ENCODE peak calls at places on chromosomes 16 and 17, in nine cellular contexts. Y is right cardiac atrium, B is breast epithelium, Q is Peyer's patch, U is spleen, X is body of pancreas, E is ascending aorta, O is psoas muscle, J is fibroblast of lung. K is an unnamed sample. For H3K27me3 and H3K4me1, the result is how much of the 10 kb centered on the place peaks cover.

GRCh38 chr16:64878964-64879363 is 242.9 kb downstream of the CDH11 start:
- DNase-seq in B (no peak), J (no peak), Y (no peak), E (no peak), X (no peak), U (no peak), Q (no peak), O (no peak), K (no peak)

GRCh38 chr16:69503244-69503643 is 62.5 kb upstream of the NFAT5 start:
- DNase-seq in J (no peak), U (no peak), E (no peak), B (no peak), O (no peak), X (no peak), Y (no peak), Q (no peak), K (no peak)

GRCh38 chr16:49643429-49644142 is 212.3 kb downstream of the ZNF423 start:
- DNase-seq in J (peak), U (peak), E (no peak), B (no peak), O (peak), Y (no peak), Q (no peak), X (no peak), K (peak)

GRCh38 chr16:84013787-84014569 is 28.6 kb downstream of the SLC38A8 start:
- DNase-seq in B (no peak), X (peak), Q (no peak), Y (no peak), O (no peak), E (no peak), J (peak), U (no peak), K (peak)

GRCh38 chr17:12388206-12388605 is 277.5 kb upstream of the MYOCD start:
- DNase-seq in E (no peak), O (no peak), J (peak), X (no peak), U (no peak), B (no peak), Q (no peak), Y (no peak), K (no peak)

GRCh38 chr17:57574040-57574513 is 171.0 kb downstream of the CCDC182 start:
- DNase-seq in X (no peak), E (peak), J (peak), O (peak), Y (peak), B (no peak), U (no peak), Q (no peak), K (no peak)

GRCh38 chr16:30374538-30374937 is at the start of gene MYL11:
- DNase-seq in B (no peak), U (no peak), Y (peak), X (no peak), Q (no peak), E (no peak), J (no peak), O (peak), K (no peak)

GRCh38 chr16:64983226-64983625 is 138.6 kb downstream of the CDH11 start:
- DNase-seq in Y (no peak), X (no peak), Q (no peak), E (no peak), J (no peak), O (no peak), U (no peak), B (no peak), K (no peak)

GRCh38 chr17:42920922-42921321 is 20.3 kb downstream of the G6PC1 start:
- DNase-seq in U (no peak), Q (no peak), O (no peak), B (no peak), X (peak), E (no peak), J (no peak), Y (no peak), K (no peak)

GRCh38 chr17:60421273-60422161 is 772 bp upstream of the CHCT1 start:
- DNase-seq in O (peak), X (peak), E (peak), J (peak), U (peak), Y (peak), B (peak), Q (peak), K (peak)

GRCh38 chr16:49638696-49639629 is 216.9 kb downstream of the ZNF423 start:
- DNase-seq in B (no peak), Q (no peak), E (no peak), O (peak), J (no peak), X (no peak), Y (peak), U (peak), K (peak)

GRCh38 chr17:2085648-2085949 is 30.7 kb downstream of the HIC1 start:
- DNase-seq in X (no peak), O (peak), B (no peak), Q (no peak), Y (peak), E (no peak), U (no peak), J (peak), K (no peak)

GRCh38 chr16:66359811-66360608 is 6.5 kb upstream of the CDH5 start:
- DNase-seq in B (no peak), E (no peak), O (peak), X (no peak), J (no peak), U (no peak), Y (peak), Q (no peak), K (no peak)

GRCh38 chr17:35448214-35448898 is at the start of gene SLFN13:
- DNase-seq in O (peak), Y (peak), U (peak), B (peak), Q (peak), J (peak), E (peak), X (peak), K (peak)

GRCh38 chr17:79864147-79864546 is 24.9 kb upstream of the CBX4 start:
- DNase-seq in Q (no peak), E (no peak), Y (no peak), O (no peak), X (no peak), U (no peak), B (no peak), J (no peak), K (no peak)

GRCh38 chr17:69878661-69879060 is 196.4 kb upstream of the KCNJ16 start:
- DNase-seq in Y (no peak), J (peak), E (no peak), B (no peak), U (no peak), O (no peak), X (no peak), Q (no peak), K (no peak)

GRCh38 chr16:83402969-83403368 is 404.8 kb upstream of the HSBP1 start:
- DNase-seq in Y (no peak), J (peak), B (no peak), Q (no peak), E (no peak), U (no peak), X (no peak), O (no peak), K (no peak)

GRCh38 chr16:27461483-27462171 is 59.7 kb downstream of the IL21R start:
- DNase-seq in O (peak), Y (no peak), E (no peak), B (no peak), J (peak), X (no peak), Q (no peak), U (peak), K (no peak)

GRCh38 chr17:18955009-18955408 is 3.0 kb downstream of the SLC5A10 start:
- DNase-seq in Q (no peak), J (no peak), U (peak), B (no peak), Y (no peak), X (no peak), E (no peak), O (peak), K (no peak)

GRCh38 chr16:1794221-1794871 is 841 bp upstream of the IGFALS start:
- DNase-seq in U (peak), E (no peak), Q (no peak), B (no peak), Y (peak), X (peak), J (no peak), O (no peak), K (no peak)

GRCh38 chr16:4787068-4787467 is 1.1 kb downstream of the SEPTIN12 start:
- DNase-seq in E (no peak), B (no peak), U (no peak), J (no peak), Y (no peak), X (no peak), Q (no peak), O (no peak), K (no peak)

GRCh38 chr17:79186406-79186805 is 111.8 kb downstream of the ENGASE start:
- DNase-seq in U (no peak), E (no peak), Y (no peak), O (no peak), Q (no peak), X (no peak), B (no peak), J (no peak), K (no peak)

GRCh38 chr16:81583893-81584705 is 139.5 kb downstream of the CMIP start:
- DNase-seq in U (no peak), J (peak), Y (no peak), Q (no peak), B (no peak), O (no peak), E (no peak), X (no peak), K (no peak)

GRCh38 chr16:4081577-4082021 is 34.6 kb downstream of the ADCY9 start:
- DNase-seq in Y (no peak), B (no peak), O (no peak), U (no peak), Q (no peak), E (no peak), J (peak), X (no peak), K (no peak)

GRCh38 chr17:49890077-49890821 is 42.4 kb upstream of the TAC4 start:
- DNase-seq in X (no peak), U (no peak), B (no peak), Y (peak), J (no peak), E (no peak), O (peak), Q (no peak), K (no peak)

GRCh38 chr16:4474192-4474961 is at the start of gene NMRAL1:
- DNase-seq in J (peak), Q (peak), O (peak), X (peak), B (peak), Y (peak), E (peak), U (peak), K (peak)

GRCh38 chr16:22633280-22633679 is 122.6 kb downstream of the NPIPB5 start:
- DNase-seq in Q (no peak), O (no peak), X (no peak), B (no peak), U (no peak), E (no peak), Y (no peak), J (no peak), K (no peak)

GRCh38 chr16:19008245-19008644 is 24.5 kb downstream of the TMC7 start:
- DNase-seq in X (no peak), U (peak), B (no peak), E (no peak), J (peak), Q (no peak), O (no peak), Y (no peak), K (peak)

GRCh38 chr16:3745751-3746355 is 28.5 kb upstream of the TRAP1 start:
- DNase-seq in X (no peak), Y (no peak), B (peak), J (peak), E (no peak), U (peak), O (no peak), Q (no peak), K (peak)

GRCh38 chr17:79135628-79136405 is 61.2 kb downstream of the ENGASE start:
- DNase-seq in J (no peak), E (no peak), Q (no peak), X (no peak), B (no peak), O (no peak), Y (no peak), U (no peak), K (no peak)

GRCh38 chr17:9917131-9917530 is 12.1 kb upstream of the RCVRN start:
- DNase-seq in Q (no peak), Y (no peak), O (no peak), E (no peak), B (no peak), J (no peak), X (no peak), U (no peak), K (no peak)

GRCh38 chr17:46045639-46046038 is 46.6 kb downstream of the STH start:
- DNase-seq in O (no peak), Y (no peak), J (peak), Q (no peak), B (no peak), X (no peak), U (no peak), E (no peak), K (peak)

GRCh38 chr16:5450435-5451104 is 353.0 kb upstream of the EEF2KMT start:
- DNase-seq in B (no peak), O (no peak), E (no peak), U (no peak), Y (no peak), Q (no peak), X (no peak), J (no peak), K (no peak)

GRCh38 chr17:47286198-47286914 is 32.7 kb downstream of the ITGB3 start:
- DNase-seq in U (no peak), X (no peak), B (no peak), J (no peak), Q (peak), Y (no peak), E (no peak), O (no peak), K (no peak)

GRCh38 chr16:50955311-50955710 is 195.8 kb downstream of the SALL1 start:
- DNase-seq in X (no peak), Q (no peak), U (no peak), B (no peak), E (no peak), J (no peak), O (no peak), Y (no peak), K (no peak)

GRCh38 chr17:81329279-81329926 is 34.3 kb upstream of the SLC38A10 start:
- DNase-seq in X (peak), O (peak), U (no peak), Y (peak), J (peak), E (peak), Q (peak), B (peak), K (peak)

DNA sequence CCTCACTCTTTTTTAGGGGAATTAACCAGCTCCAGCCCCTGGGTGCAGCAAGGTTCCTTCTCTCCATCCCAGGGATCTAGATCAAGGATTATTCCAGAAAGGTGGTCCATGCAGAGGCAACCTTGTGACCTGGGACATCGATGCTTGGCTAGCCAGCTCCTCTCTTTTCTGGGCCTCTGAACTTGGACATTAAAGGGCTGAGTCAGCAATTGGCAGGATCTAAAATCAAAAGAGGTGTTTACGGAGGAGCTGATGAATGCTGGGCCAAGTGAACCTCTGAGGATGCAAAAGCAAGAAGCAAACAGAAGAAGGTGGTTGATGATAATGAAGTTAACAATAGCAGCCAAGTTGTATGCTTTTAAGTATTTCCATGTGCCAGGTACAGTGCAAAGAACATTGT is 207.0 kb downstream of the MAF start:
- DNase-seq in B (no peak), O (no peak), U (no peak), Q (no peak), X (no peak), Y (no peak), J (no peak), E (no peak), K (no peak)
- H3K27me3 ChIP-seq in B (under half), O (under half), U (under half), Q (under half), X (under half), Y (under half), J (under half), E (under half), K (under half)

GRCh38 chr16:88647178-88648070 is 3.4 kb downstream of the CYBA start:
- DNase-seq in B (no peak), X (no peak), E (no peak), Y (peak), U (peak), O (no peak), J (no peak), Q (no peak), K (no peak)

GRCh38 chr16:88645455-88645854 is 5.4 kb downstream of the CYBA start:
- DNase-seq in O (no peak), J (no peak), B (no peak), U (no peak), Y (no peak), E (no peak), X (no peak), Q (no peak), K (no peak)

GRCh38 chr16:88645941-88646340 is 4.9 kb downstream of the CYBA start:
- DNase-seq in Y (peak), E (no peak), B (no peak), O (no peak), X (no peak), Q (no peak), J (no peak), U (peak), K (no peak)

GRCh38 chr16:88649195-88649923 is 1.5 kb downstream of the CYBA start:
- DNase-seq in X (no peak), Q (no peak), Y (peak), U (peak), E (no peak), J (no peak), O (no peak), B (no peak), K (no peak)

GRCh38 chr16:88646345-88647034 is 4.4 kb downstream of the CYBA start:
- DNase-seq in B (no peak), E (no peak), O (no peak), X (no peak), Y (peak), Q (no peak), U (peak), J (no peak), K (no peak)
- H3K4me1 ChIP-seq in B (under half), E (under half), O (under half), X (under half), Y (under half), Q (under half), U (half or more), J (under half), K (under half)

GRCh38 chr16:88063201-88063773 is 112.1 kb downstream of the BANP start:
- DNase-seq in Y (peak), B (no peak), E (no peak), J (peak), U (peak), X (no peak), O (peak), Q (no peak), K (peak)
- H3K4me3 ChIP-seq in Y (no peak), B (no peak), E (no peak), J (no peak), U (no peak), X (no peak), O (no peak), Q (no peak), K (no peak)

GRCh38 chr17:41049110-41049509 is 2.0 kb upstream of the KRTAP2-1 start:
- DNase-seq in X (no peak), E (no peak), Y (no peak), Q (no peak), U (no peak), J (peak), B (no peak), O (no peak), K (peak)
- H3K27me3 ChIP-seq in X (under half), E (under half), Y (under half), Q (under half), U (under half), J (under half), B (under half), O (under half), K (under half)

GRCh38 chr16:31456988-31457360 is 2.3 kb upstream of the ARMC5 start:
- DNase-seq in Y (no peak), Q (no peak), X (no peak), U (no peak), O (peak), B (no peak), J (no peak), E (no peak), K (no peak)
- H3K4me1 ChIP-seq in Y (under half), Q (half or more), X (half or more), U (half or more), O (half or more), B (under half), J (under half), E (under half), K (under half)

DNA sequence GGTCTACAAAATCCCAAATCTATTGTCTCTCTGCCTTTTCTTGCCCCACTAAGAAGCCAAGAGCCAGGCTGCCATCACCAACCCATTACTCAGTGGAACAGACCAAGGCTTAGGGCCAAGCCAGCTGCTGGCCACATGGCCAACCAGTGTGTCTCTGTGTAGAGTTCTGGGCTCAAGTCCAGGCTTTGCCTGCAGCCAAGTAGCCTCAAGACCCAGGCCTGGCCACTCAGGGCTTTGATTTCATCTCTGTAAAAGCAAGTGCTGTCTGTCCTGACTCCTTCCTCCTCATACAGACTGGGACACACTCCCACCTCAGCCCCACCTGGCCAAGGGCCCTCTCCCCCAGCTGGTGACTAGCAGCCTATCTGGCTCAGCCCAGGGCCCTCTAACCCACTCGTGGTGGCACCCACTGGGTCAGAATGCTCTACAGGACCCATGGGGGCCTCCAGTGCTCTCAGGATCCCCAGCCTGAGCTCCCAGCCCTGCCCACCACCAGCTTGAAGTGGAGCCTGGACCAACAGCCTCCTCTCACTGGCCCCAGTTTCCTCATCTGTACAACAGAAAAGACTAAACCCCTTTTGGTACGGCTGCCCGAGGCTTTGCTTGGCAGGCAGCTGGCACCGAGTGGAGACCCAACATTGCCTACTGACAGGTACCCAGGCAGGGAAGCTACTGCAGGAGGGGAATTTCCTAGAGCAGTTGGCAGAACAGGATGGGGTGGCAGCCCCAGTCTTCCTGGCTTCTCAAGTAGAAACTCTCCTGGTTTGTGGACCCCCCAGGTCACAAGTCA is 14.4 kb downstream of the SREBF1 start:
- DNase-seq in E (no peak), Q (no peak), X (peak), O (peak), U (no peak), Y (peak), J (peak), B (peak), K (no peak)
- H3K4me3 ChIP-seq in E (peak), Q (peak), X (no peak), O (peak), U (no peak), Y (peak), J (peak), B (peak), K (no peak)

K was measured in SJSA1.